ENCODE peak calls at places on chromosomes 12 and 14, in five cellular contexts. P is tibial nerve, D is endodermal cell, W is body of pancreas, Q is cardiac muscle cell. O is an unnamed sample. For H3K36me3, the result is how much of the 10 kb centered on the place peaks cover.

GRCh38 chr12:68487721-68488309 is 122.9 kb upstream of the RAP1B start:
- DNase-seq in P (no peak), W (no peak), Q (no peak), D (peak), O (no peak)

GRCh38 chr14:96783306-96784224 is 13.6 kb upstream of the VRK1 start:
- DNase-seq in D (no peak), P (no peak), W (no peak), Q (no peak), O (no peak)

GRCh38 chr14:69719501-69719951 is 47.4 kb upstream of the SRSF5 start:
- DNase-seq in W (no peak), D (peak), P (no peak), Q (no peak), O (no peak)

GRCh38 chr12:33488036-33488435 is 48.4 kb upstream of the SYT10 start:
- DNase-seq in D (no peak), W (no peak), Q (no peak), P (no peak), O (no peak)

GRCh38 chr14:24389266-24389855 is 9.4 kb upstream of the NYNRIN start:
- DNase-seq in P (no peak), D (no peak), W (no peak), Q (no peak), O (no peak)

GRCh38 chr12:58521796-58522195 is 398.5 kb downstream of the LRIG3 start:
- DNase-seq in D (no peak), W (no peak), P (no peak), Q (no peak), O (no peak)

GRCh38 chr12:64610660-64611429 is 550 bp downstream of the RASSF3 start:
- DNase-seq in D (peak), Q (peak), W (peak), P (no peak), O (peak)

GRCh38 chr12:112861284-112861683 is 45.5 kb upstream of the OAS1 start:
- DNase-seq in Q (no peak), D (no peak), W (no peak), P (no peak), O (no peak)

GRCh38 chr12:39919790-39920189 is 186.1 kb downstream of the SLC2A13 start:
- DNase-seq in P (no peak), W (no peak), D (no peak), Q (no peak), O (no peak)

GRCh38 chr14:21244546-21244945 is 24.7 kb downstream of the HNRNPC start:
- DNase-seq in P (no peak), D (no peak), W (no peak), Q (no peak), O (no peak)

GRCh38 chr14:101774814-101775213 is 13.3 kb downstream of the PPP2R5C start:
- DNase-seq in D (no peak), W (no peak), P (no peak), Q (no peak), O (no peak)

GRCh38 chr12:124837958-124838803 is 25.5 kb downstream of the SCARB1 start:
- DNase-seq in P (peak), Q (no peak), W (peak), D (peak), O (peak)

GRCh38 chr12:132056959-132057358 is 87.2 kb downstream of the DDX51 start:
- DNase-seq in D (no peak), P (no peak), W (no peak), Q (no peak), O (no peak)

GRCh38 chr14:64569108-64570045 is 19.6 kb downstream of the PPP1R36 start:
- DNase-seq in P (peak), Q (no peak), D (no peak), W (no peak), O (no peak)

GRCh38 chr12:108964391-108965166 is 56.3 kb downstream of the SVOP start:
- DNase-seq in W (no peak), D (no peak), Q (no peak), P (no peak), O (no peak)

GRCh38 chr12:57342207-57342691 is 88.6 kb downstream of the R3HDM2 start:
- DNase-seq in W (no peak), D (peak), Q (peak), P (no peak), O (peak)

GRCh38 chr14:50045837-50046236 is 70.5 kb downstream of the VCPKMT start:
- DNase-seq in P (no peak), W (no peak), Q (no peak), D (peak), O (no peak)

GRCh38 chr12:113152835-113153814 is 3.6 kb downstream of the CFAP73 start:
- DNase-seq in W (peak), D (peak), Q (peak), P (peak), O (peak)

GRCh38 chr12:12467701-12468218 is 94.9 kb downstream of the DUSP16 start:
- DNase-seq in Q (no peak), P (no peak), D (no peak), W (no peak), O (peak)

GRCh38 chr14:75578786-75579781 is 664 bp downstream of the FLVCR2 start:
- DNase-seq in W (peak), Q (no peak), D (no peak), P (peak), O (peak)

GRCh38 chr14:100810861-100811461 is 15.0 kb upstream of the MEG3 start:
- DNase-seq in D (no peak), P (no peak), W (no peak), Q (no peak), O (no peak)

GRCh38 chr14:94681300-94682060 is 69.3 kb downstream of the SERPINA3 start:
- DNase-seq in D (peak), P (peak), Q (no peak), W (peak), O (peak)

GRCh38 chr14:50985816-50986396 is 41.6 kb upstream of the PYGL start:
- DNase-seq in D (peak), W (no peak), P (no peak), Q (no peak), O (no peak)

GRCh38 chr12:106138279-106138645 is 492 bp downstream of the NUAK1 start:
- DNase-seq in P (no peak), D (peak), Q (peak), W (peak), O (no peak)

GRCh38 chr12:118922405-118922804 is 58.9 kb upstream of the SRRM4 start:
- DNase-seq in W (no peak), D (peak), P (no peak), Q (peak), O (no peak)

GRCh38 chr12:45730116-45730841 is 773 bp downstream of the ARID2 start:
- DNase-seq in W (peak), D (peak), Q (peak), P (peak), O (peak)

GRCh38 chr14:46036099-46036498 is 615.5 kb downstream of the RPL10L start:
- DNase-seq in D (no peak), P (no peak), Q (no peak), W (no peak), O (no peak)

GRCh38 chr14:51095854-51096823 is 1.2 kb upstream of the TRIM9 start:
- DNase-seq in Q (no peak), D (no peak), P (no peak), W (no peak), O (no peak)

GRCh38 chr12:27627123-27627835 is 69.0 kb upstream of the REP15 start:
- DNase-seq in W (no peak), D (no peak), Q (no peak), P (no peak), O (no peak)

GRCh38 chr12:82705774-82706173 is 19.1 kb downstream of the TMTC2 start:
- DNase-seq in W (no peak), D (no peak), Q (no peak), P (no peak), O (no peak)

GRCh38 chr12:70418101-70418500 is 52.0 kb downstream of the KCNMB4 start:
- DNase-seq in Q (no peak), W (no peak), P (no peak), D (no peak), O (no peak)

GRCh38 chr12:1768585-1768984 is 51.8 kb upstream of the LRTM2 start:
- DNase-seq in W (no peak), P (no peak), Q (no peak), D (no peak), O (no peak)

GRCh38 chr12:10167588-10167987 is 4.3 kb downstream of the OLR1 start:
- DNase-seq in D (no peak), W (no peak), P (no peak), Q (no peak), O (no peak)

GRCh38 chr14:92848941-92849340 is 54.8 kb downstream of the GOLGA5 start:
- DNase-seq in W (peak), P (no peak), Q (no peak), D (no peak), O (no peak)

GRCh38 chr12:120110550-120111501 is 5.7 kb downstream of the RAB35 start:
- DNase-seq in P (no peak), Q (no peak), D (peak), W (no peak), O (peak)

GRCh38 chr14:33847066-33847465 is 103.8 kb downstream of the EGLN3 start:
- DNase-seq in D (no peak), W (no peak), P (no peak), Q (no peak), O (no peak)

DNA sequence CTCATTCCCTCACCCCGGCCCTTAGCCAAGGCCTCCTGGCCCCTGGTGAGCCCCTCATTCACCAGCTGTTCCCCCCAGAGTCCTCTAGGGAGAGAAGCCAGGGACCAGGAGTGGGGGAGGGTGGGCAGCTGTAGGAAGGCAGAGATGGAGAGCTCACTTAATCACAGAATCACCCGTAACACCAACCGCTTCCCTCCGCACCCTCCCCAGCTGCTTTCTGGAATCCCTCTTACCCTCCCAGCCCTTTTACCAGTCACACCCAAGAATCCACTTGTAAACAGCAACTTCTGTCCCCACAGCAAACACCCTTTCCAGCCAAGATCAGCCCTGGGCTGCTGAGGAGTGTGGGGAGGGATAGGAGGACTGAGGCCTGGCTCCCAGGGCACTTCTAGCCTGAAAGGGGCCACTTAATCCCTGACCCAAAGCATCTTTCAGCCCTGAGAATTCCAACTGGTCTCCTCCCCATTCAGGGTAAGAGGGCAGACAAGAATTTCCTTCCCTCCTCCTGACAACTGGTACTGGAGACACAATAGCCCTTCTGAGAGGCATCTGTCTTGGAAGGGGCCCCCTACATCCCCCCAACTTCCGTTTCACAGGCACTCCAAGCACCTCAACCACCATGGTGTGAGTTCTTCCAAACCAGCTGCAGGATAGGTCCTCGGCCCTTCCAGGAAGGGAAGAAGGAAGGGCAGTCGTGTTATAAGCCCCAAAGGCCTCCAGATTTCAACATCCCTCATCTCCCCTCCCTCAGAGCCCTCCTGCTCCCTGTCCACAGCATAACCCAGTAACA is 18.6 kb downstream of the NCKAP5L start:
- DNase-seq in D (peak), P (peak), W (no peak), Q (peak), O (no peak)
- H3K27ac ChIP-seq in D (peak), P (peak), W (no peak), Q (peak), O (peak)

GRCh38 chr12:48956279-48957140 is 777 bp downstream of the ARF3 start:
- DNase-seq in Q (peak), P (peak), W (peak), D (peak), O (peak)

GRCh38 chr12:48952691-48953090 is 4.6 kb downstream of the ARF3 start:
- DNase-seq in Q (no peak), D (no peak), P (no peak), W (no peak), O (no peak)

GRCh38 chr12:48954781-48955501 is 2.3 kb downstream of the ARF3 start:
- DNase-seq in W (no peak), D (no peak), Q (no peak), P (no peak), O (no peak)

GRCh38 chr12:48957141-48958048 is at the start of gene ARF3:
- DNase-seq in Q (peak), W (peak), D (peak), P (peak), O (peak)

GRCh38 chr12:48954061-48954460 is 3.2 kb downstream of the ARF3 start:
- DNase-seq in P (no peak), W (no peak), Q (no peak), D (no peak), O (no peak)
- H3K36me3 ChIP-seq in P (under half), W (under half), Q (under half), D (half or more), O (under half)

GRCh38 chr12:52185400-52185967 is 6.3 kb downstream of the KRT80 start:
- DNase-seq in Q (no peak), W (no peak), P (no peak), D (no peak), O (no peak)

GRCh38 chr12:52182898-52183543 is 8.8 kb downstream of the KRT80 start:
- DNase-seq in Q (no peak), D (peak), W (no peak), P (no peak), O (no peak)

GRCh38 chr12:52183544-52183910 is 8.3 kb downstream of the KRT80 start:
- DNase-seq in Q (no peak), D (no peak), P (no peak), W (no peak), O (no peak)

GRCh38 chr12:52184813-52185212 is 7.0 kb downstream of the KRT80 start:
- DNase-seq in W (no peak), D (no peak), P (no peak), Q (no peak), O (no peak)

GRCh38 chr12:52183971-52184370 is 7.8 kb downstream of the KRT80 start:
- DNase-seq in D (no peak), P (no peak), W (no peak), Q (no peak), O (peak)
- H3K27ac ChIP-seq in D (no peak), P (no peak), W (no peak), Q (no peak), O (no peak)

GRCh38 chr14:88605594-88605993 is 42.8 kb downstream of the ZC3H14 start:
- DNase-seq in P (no peak), W (no peak), Q (no peak), D (no peak), O (no peak)
- H3K36me3 ChIP-seq in P (under half), W (under half), Q (half or more), D (half or more), O (half or more)

DNA sequence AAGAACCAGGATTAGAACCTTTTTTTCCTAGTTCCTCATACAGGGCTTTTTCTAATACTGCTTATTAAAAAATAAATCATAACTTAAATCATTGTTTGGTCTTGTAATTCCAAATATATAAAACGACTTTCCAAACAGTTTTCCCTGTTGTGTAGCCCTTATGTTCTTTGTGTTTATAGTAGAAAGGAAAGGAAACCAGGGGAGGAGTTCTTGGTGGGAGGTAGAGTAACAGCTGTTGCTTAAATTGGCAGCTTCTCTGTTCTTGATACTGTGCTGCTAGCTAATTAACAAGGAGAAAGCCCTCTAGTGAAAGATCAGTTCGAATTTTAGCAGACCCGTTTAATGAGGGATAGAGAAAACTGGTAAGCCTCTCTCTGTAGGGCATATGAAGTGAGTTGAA is 15.0 kb downstream of the SRP54 start:
- DNase-seq in W (no peak), D (no peak), P (no peak), Q (no peak), O (no peak)
- H3K27ac ChIP-seq in W (no peak), D (no peak), P (no peak), Q (no peak), O (no peak)

GRCh38 chr14:68109132-68109531 is 289.6 kb downstream of the RAD51B start:
- DNase-seq in W (no peak), D (no peak), Q (no peak), P (no peak), O (no peak)
- H3K36me3 ChIP-seq in W (under half), D (under half), Q (under half), P (under half), O (under half)

GRCh38 chr14:61322799-61323290 is 1.5 kb downstream of the PRKCH start:
- DNase-seq in P (no peak), D (peak), W (no peak), Q (peak), O (no peak)

GRCh38 chr14:61319706-61320105 is 1.7 kb upstream of the PRKCH start:
- DNase-seq in D (no peak), W (no peak), Q (no peak), P (no peak), O (no peak)

GRCh38 chr14:61322011-61322798 is 826 bp downstream of the PRKCH start:
- DNase-seq in Q (peak), W (peak), D (peak), P (no peak), O (peak)

GRCh38 chr14:61320806-61321384 is 484 bp upstream of the PRKCH start:
- DNase-seq in P (no peak), Q (no peak), D (no peak), W (no peak), O (no peak)

DNA sequence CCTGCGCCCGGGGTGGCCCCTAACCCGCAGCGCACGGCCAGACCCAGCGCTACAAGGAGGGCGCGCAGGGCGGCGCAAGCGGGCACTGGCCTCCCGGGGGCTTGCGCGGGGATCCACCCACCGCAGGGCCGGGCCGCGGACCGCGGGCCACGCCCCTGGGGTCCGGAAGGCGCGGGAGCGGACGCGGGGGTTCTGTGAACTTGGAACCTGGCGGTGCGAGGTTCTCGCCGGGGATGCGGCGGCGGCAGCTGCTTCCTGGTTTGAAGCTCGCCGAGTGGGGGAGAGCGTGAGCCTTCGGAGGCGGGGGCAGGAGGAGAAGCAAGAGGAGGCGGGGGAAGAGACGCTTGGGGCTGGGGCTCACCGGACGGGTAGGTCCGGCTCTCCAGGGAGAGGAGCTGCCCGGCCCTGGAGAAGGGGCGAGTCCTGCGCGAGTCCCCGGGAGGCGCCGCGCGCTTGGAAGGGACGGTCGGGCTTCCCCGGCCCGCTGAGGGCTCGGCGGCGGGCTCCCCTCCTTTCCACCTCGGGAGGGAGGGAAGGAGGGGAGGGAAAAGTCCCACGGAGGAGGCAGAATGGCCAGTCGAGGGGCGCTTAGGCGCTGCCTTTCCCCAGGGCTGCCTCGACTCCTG is at the start of gene PRKCH:
- DNase-seq in D (peak), W (peak), P (no peak), Q (peak), O (peak)
- H3K27ac ChIP-seq in D (no peak), W (peak), P (peak), Q (no peak), O (peak)

GRCh38 chr14:104776961-104777807 is 18.4 kb downstream of the AKT1 start:
- DNase-seq in Q (peak), W (no peak), D (peak), P (no peak), O (peak)

GRCh38 chr14:104775073-104775489 is 20.5 kb downstream of the AKT1 start:
- DNase-seq in D (no peak), P (no peak), Q (no peak), W (no peak), O (no peak)

GRCh38 chr14:104777808-104778249 is 17.7 kb downstream of the AKT1 start:
- DNase-seq in W (no peak), Q (no peak), P (no peak), D (no peak), O (peak)

GRCh38 chr14:104774453-104775072 is 21.0 kb downstream of the AKT1 start:
- DNase-seq in D (no peak), Q (no peak), W (peak), P (no peak), O (no peak)

GRCh38 chr14:104776481-104776880 is 19.1 kb downstream of the AKT1 start:
- DNase-seq in Q (no peak), W (no peak), D (no peak), P (no peak), O (no peak)
- H3K36me3 ChIP-seq in Q (under half), W (under half), D (half or more), P (under half), O (half or more)

O was measured in left lung.